ENCODE peak calls at places on chromosomes 1 and 21, in four cellular contexts. U is T-helper 22 cell, C is psoas muscle, O is A172. Q is an unnamed sample.

GRCh38 chr1:201945157-201945556 is 1.2 kb downstream of the LMOD1 start:
- DNase-seq in O (no peak), C (no peak), U (no peak), Q (no peak)

GRCh38 chr1:27044613-27045091 is 32.0 kb upstream of the TENT5B start:
- DNase-seq in O (peak; percentile 56), C (peak; percentile 86), U (peak; percentile 61), Q (peak; percentile 71)

GRCh38 chr1:153534226-153534932 is 1.4 kb downstream of the S100A6 start:
- DNase-seq in O (peak; percentile 74), U (no peak), C (peak; percentile 31), Q (peak; percentile 38)

GRCh38 chr1:47779613-47780012 is 217.6 kb downstream of the TRABD2B start:
- DNase-seq in O (no peak), U (no peak), C (no peak), Q (no peak)

GRCh38 chr1:166340709-166341108 is 173.9 kb upstream of the FAM78B start:
- DNase-seq in O (no peak), C (no peak), U (no peak), Q (no peak)

GRCh38 chr1:40257313-40257687 is 736 bp upstream of the ZMPSTE24 start:
- DNase-seq in U (no peak), O (no peak), C (no peak), Q (no peak)

GRCh38 chr1:175742790-175743459 is 470 bp downstream of the TNR start:
- DNase-seq in U (no peak), C (no peak), O (peak; percentile 11), Q (no peak)

GRCh38 chr1:189429610-189430009 is 1048.1 kb downstream of the BRINP3 start:
- DNase-seq in O (no peak), U (no peak), C (no peak), Q (no peak)

GRCh38 chr1:1203561-1204424 is 2.6 kb downstream of the TNFRSF18 start:
- DNase-seq in C (peak; percentile 10), U (no peak), O (no peak), Q (no peak)

GRCh38 chr1:13808729-13809131 is 108.7 kb downstream of the PRDM2 start:
- DNase-seq in U (no peak), C (peak; percentile 59), O (no peak), Q (no peak)

GRCh38 chr1:39955547-39956539 is 898 bp downstream of the MFSD2A start:
- DNase-seq in C (no peak), U (peak; percentile 18), O (peak; percentile 27), Q (no peak)

GRCh38 chr1:99565606-99566289 is 80.2 kb upstream of the PALMD start:
- DNase-seq in U (no peak), C (no peak), O (no peak), Q (no peak)

GRCh38 chr1:154715385-154715784 is 107.4 kb upstream of the ADAR start:
- DNase-seq in O (no peak), U (no peak), C (no peak), Q (no peak)

GRCh38 chr1:223733898-223734852 is 21.8 kb downstream of the CAPN2 start:
- DNase-seq in C (no peak), U (no peak), O (no peak), Q (no peak)

GRCh38 chr21:44890338-44890931 is 16.9 kb upstream of the PTTG1IP start:
- DNase-seq in O (no peak), U (no peak), C (peak; percentile 15), Q (no peak)

GRCh38 chr21:40140675-40141074 is 273.4 kb downstream of the PCP4 start:
- DNase-seq in O (no peak), U (no peak), C (no peak), Q (no peak)

GRCh38 chr1:217528271-217528670 is 102.6 kb downstream of the GPATCH2 start:
- DNase-seq in C (no peak), U (no peak), O (no peak), Q (no peak)

GRCh38 chr1:217881131-217881543 is 250.0 kb downstream of the SPATA17 start:
- DNase-seq in U (no peak), O (peak; percentile 11), C (no peak), Q (no peak)

GRCh38 chr1:224637510-224637909 is 21.4 kb downstream of the CNIH3 start:
- DNase-seq in U (no peak), C (no peak), O (peak; percentile 100), Q (peak; percentile 42)

GRCh38 chr1:244280859-244281258 is 170.8 kb downstream of the ADSS2 start:
- DNase-seq in U (no peak), O (no peak), C (no peak), Q (no peak)

GRCh38 chr1:75643460-75643859 is 32.5 kb upstream of the SLC44A5 start:
- DNase-seq in O (no peak), C (no peak), U (no peak), Q (no peak)

GRCh38 chr1:91529856-91530255 is 29.2 kb downstream of the CDC7 start:
- DNase-seq in C (no peak), U (no peak), O (peak; percentile 23), Q (no peak)

GRCh38 chr1:201783067-201783466 is 45.9 kb upstream of the IPO9 start:
- DNase-seq in U (no peak), C (no peak), O (no peak), Q (no peak)

GRCh38 chr1:33267468-33268205 is 11.3 kb downstream of the ZNF362 start:
- DNase-seq in C (no peak), O (no peak), U (no peak), Q (no peak)

GRCh38 chr1:179973198-179974114 is 18.8 kb downstream of the CEP350 start:
- DNase-seq in C (no peak), U (no peak), O (no peak), Q (no peak)

GRCh38 chr1:87820667-87821066 is 492.0 kb downstream of the LMO4 start:
- DNase-seq in O (no peak), C (no peak), U (no peak), Q (no peak)

GRCh38 chr1:212129781-212130180 is 94.2 kb downstream of the DTL start:
- DNase-seq in C (no peak), O (no peak), U (no peak), Q (no peak)

GRCh38 chr1:170666661-170667060 is 2.7 kb downstream of the PRRX1 start:
- DNase-seq in O (no peak), C (peak; percentile 40), U (no peak), Q (peak; percentile 27)

GRCh38 chr1:214476958-214477870 is 74.2 kb downstream of the PTPN14 start:
- DNase-seq in C (no peak), U (no peak), O (no peak), Q (no peak)

GRCh38 chr1:116334868-116335649 is 38.0 kb upstream of the ATP1A1 start:
- DNase-seq in C (no peak), U (no peak), O (no peak), Q (no peak)

GRCh38 chr21:31802331-31802730 is 70.4 kb upstream of the SCAF4 start:
- DNase-seq in C (no peak), U (no peak), O (no peak), Q (no peak)

GRCh38 chr1:66271216-66271903 is 262.6 kb upstream of the SGIP1 start:
- DNase-seq in O (peak; percentile 84), C (peak; percentile 76), U (peak; percentile 9), Q (peak; percentile 90)

GRCh38 chr1:238141295-238141694 is 250.6 kb upstream of the ZP4 start:
- DNase-seq in C (no peak), O (no peak), U (no peak), Q (no peak)

GRCh38 chr1:75615664-75616435 is 4.9 kb upstream of the SLC44A5 start:
- DNase-seq in C (peak; percentile 25), O (peak; percentile 1), U (no peak), Q (no peak)

GRCh38 chr21:21439761-21440160 is 441.6 kb downstream of the NCAM2 start:
- DNase-seq in O (no peak), C (no peak), U (no peak), Q (no peak)

GRCh38 chr1:119954476-119955422 is 58.4 kb upstream of the ADAM30 start:
- DNase-seq in U (no peak), C (no peak), O (no peak), Q (no peak)

GRCh38 chr1:24860841-24861240 is 69.2 kb downstream of the RUNX3 start:
- DNase-seq in U (no peak), O (no peak), C (no peak), Q (no peak)